ENCODE peak calls at places on chromosomes 11 and 22, in nine cellular contexts. U, P, C, O, Z, V, F, E and L are unnamed samples.

GRCh38 chr11:27466363-27466762 is 6.2 kb downstream of the LGR4 start:
- DNase-seq in C (no peak), O (no peak), U (no peak), P (no peak), V (no peak), Z (no peak), E (no peak), F (no peak), L (no peak)

GRCh38 chr11:26578998-26579635 is 7.1 kb upstream of the MUC15 start:
- DNase-seq in C (peak), F (no peak), U (no peak), E (no peak), V (no peak), Z (peak), P (no peak), O (no peak), L (peak)

GRCh38 chr11:10666556-10666955 is 27.0 kb downstream of the IRAG1 start:
- DNase-seq in Z (no peak), F (no peak), E (no peak), V (no peak), U (peak), C (peak), O (no peak), P (no peak), L (peak)

GRCh38 chr11:92401507-92401906 is 176.9 kb downstream of the FAT3 start:
- DNase-seq in C (no peak), Z (no peak), V (no peak), U (no peak), E (no peak), F (no peak), P (no peak), O (no peak), L (no peak)

GRCh38 chr11:48088682-48089050 is 108.3 kb downstream of the PTPRJ start:
- DNase-seq in U (no peak), F (no peak), C (no peak), Z (no peak), O (no peak), P (no peak), V (no peak), E (no peak), L (no peak)

GRCh38 chr11:86120807-86121206 is 51.9 kb upstream of the PICALM start:
- DNase-seq in F (no peak), C (no peak), U (no peak), E (no peak), V (no peak), P (no peak), Z (no peak), O (no peak), L (no peak)

GRCh38 chr22:26763633-26764295 is 106.4 kb downstream of the MIAT start:
- DNase-seq in F (no peak), O (no peak), P (no peak), E (no peak), Z (peak), U (peak), C (peak), V (no peak), L (peak)

GRCh38 chr11:66607126-66607834 is 9.2 kb upstream of the RBM14 start:
- DNase-seq in C (peak), O (no peak), E (no peak), V (no peak), F (peak), P (no peak), U (peak), Z (peak), L (peak)

GRCh38 chr11:79363861-79364378 is 76.9 kb downstream of the TENM4 start:
- DNase-seq in V (no peak), P (no peak), C (peak), F (no peak), E (no peak), U (no peak), Z (no peak), O (no peak), L (no peak)

GRCh38 chr11:96337541-96338530 is 5.2 kb downstream of the MAML2 start:
- DNase-seq in F (no peak), V (no peak), C (peak), O (no peak), P (no peak), Z (peak), E (peak), U (no peak), L (peak)

GRCh38 chr11:1360181-1360834 is 29.4 kb upstream of the BRSK2 start:
- DNase-seq in F (no peak), P (no peak), Z (no peak), O (no peak), V (no peak), U (no peak), E (no peak), C (no peak), L (no peak)

GRCh38 chr11:8593935-8594909 is at the start of gene STK33:
- DNase-seq in V (peak), E (no peak), P (peak), O (no peak), Z (peak), C (no peak), U (no peak), F (peak), L (no peak)

GRCh38 chr11:127653071-127653470 is 652.5 kb upstream of the KIRREL3 start:
- DNase-seq in E (no peak), Z (no peak), C (no peak), O (no peak), P (no peak), V (no peak), F (no peak), U (no peak), L (no peak)

GRCh38 chr22:45225732-45226560 is 14.7 kb downstream of the KIAA0930 start:
- DNase-seq in E (peak), F (no peak), P (no peak), C (peak), O (no peak), V (no peak), U (no peak), Z (peak), L (peak)

GRCh38 chr22:41387341-41387740 is 5.6 kb downstream of the TEF start:
- DNase-seq in P (peak), F (no peak), V (no peak), U (no peak), C (no peak), Z (no peak), O (no peak), E (no peak), L (no peak)

GRCh38 chr11:120106354-120106753 is 31.6 kb downstream of the TRIM29 start:
- DNase-seq in F (no peak), P (no peak), O (no peak), C (no peak), E (no peak), Z (no peak), V (no peak), U (no peak), L (no peak)

GRCh38 chr11:61118004-61118403 is 15.7 kb downstream of the CD5 start:
- DNase-seq in V (no peak), U (no peak), F (no peak), O (no peak), Z (no peak), C (no peak), P (no peak), E (no peak), L (no peak)

GRCh38 chr11:13637125-13638119 is 31.0 kb upstream of the FAR1 start:
- DNase-seq in P (no peak), C (no peak), O (no peak), V (no peak), E (no peak), F (no peak), Z (no peak), U (no peak), L (no peak)

GRCh38 chr11:66264893-66265292 is 3.5 kb upstream of the RAB1B start:
- DNase-seq in P (no peak), O (peak), E (peak), F (no peak), U (no peak), V (no peak), Z (no peak), C (no peak), L (no peak)

GRCh38 chr11:116073854-116074837 is 569.9 kb upstream of the CADM1 start:
- DNase-seq in V (peak), U (no peak), E (peak), F (peak), Z (no peak), C (peak), O (no peak), P (no peak), L (no peak)

GRCh38 chr11:81644239-81644840 is 1089.3 kb downstream of the FAM181B start:
- DNase-seq in C (peak), Z (peak), F (no peak), P (no peak), O (peak), U (peak), V (peak), E (peak), L (peak)

GRCh38 chr11:23976776-23977380 is 520.0 kb upstream of the LUZP2 start:
- DNase-seq in E (no peak), U (no peak), Z (peak), C (peak), P (no peak), V (no peak), F (no peak), O (no peak), L (peak)

GRCh38 chr11:70068345-70068744 is 9.8 kb upstream of the ANO1 start:
- DNase-seq in C (no peak), O (no peak), E (no peak), F (no peak), U (no peak), P (no peak), Z (no peak), V (no peak), L (no peak)

GRCh38 chr22:38570841-38571364 is 920 bp upstream of the DMC1 start:
- DNase-seq in O (peak), E (peak), C (peak), F (peak), P (peak), V (no peak), Z (peak), U (no peak), L (peak)
- TF ChIP-seq CTCF in O (peak), E (no peak), C (peak), F (no peak), P (no peak), V (peak), Z (peak), U (peak), L (peak)

DNA sequence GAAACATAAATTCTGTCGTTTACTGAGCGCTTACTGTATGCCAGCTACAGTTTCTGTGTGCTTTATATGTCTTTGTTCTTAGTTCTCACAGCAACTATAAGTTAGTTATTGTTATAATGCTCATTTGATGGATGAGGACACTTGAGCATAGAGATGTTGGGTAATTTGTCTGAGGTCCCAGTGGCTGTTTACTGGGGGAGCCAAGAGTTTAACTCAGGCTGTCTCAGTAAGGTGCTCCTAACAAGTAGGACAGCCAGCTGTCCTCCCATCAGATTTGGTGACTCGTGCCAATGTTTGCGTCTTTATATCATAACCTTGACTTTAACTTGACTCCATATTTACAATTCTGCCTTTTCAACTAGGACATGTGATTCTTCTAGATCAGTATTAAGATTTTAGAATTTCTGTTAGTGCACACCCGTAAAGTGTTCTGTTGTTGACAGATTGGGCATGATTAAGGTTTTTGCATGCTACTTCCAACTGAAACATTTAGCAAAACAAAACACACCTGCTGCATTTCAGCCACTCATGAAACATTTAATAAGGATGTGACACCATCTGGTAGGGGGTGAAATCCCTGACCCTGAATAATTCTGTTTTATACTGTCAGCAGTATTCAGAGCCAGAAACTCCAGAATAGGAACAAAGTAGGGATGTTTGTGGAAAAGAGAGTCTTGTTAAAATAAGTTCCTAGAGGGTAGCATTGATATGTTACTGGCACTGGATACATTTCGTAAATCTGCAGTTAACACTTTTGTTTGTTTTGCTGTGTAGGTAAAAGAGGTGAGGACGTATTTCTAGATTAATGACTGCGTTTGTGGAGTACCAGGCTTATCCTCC is 1.9 kb downstream of the REXO2 start:
- DNase-seq in U (no peak), V (no peak), F (no peak), E (peak), C (no peak), O (peak), Z (peak), P (no peak), L (peak)
- H3K4me3 ChIP-seq in U (peak), V (no peak), F (no peak), E (peak), C (peak), O (peak), Z (peak), P (peak), L (peak)

DNA sequence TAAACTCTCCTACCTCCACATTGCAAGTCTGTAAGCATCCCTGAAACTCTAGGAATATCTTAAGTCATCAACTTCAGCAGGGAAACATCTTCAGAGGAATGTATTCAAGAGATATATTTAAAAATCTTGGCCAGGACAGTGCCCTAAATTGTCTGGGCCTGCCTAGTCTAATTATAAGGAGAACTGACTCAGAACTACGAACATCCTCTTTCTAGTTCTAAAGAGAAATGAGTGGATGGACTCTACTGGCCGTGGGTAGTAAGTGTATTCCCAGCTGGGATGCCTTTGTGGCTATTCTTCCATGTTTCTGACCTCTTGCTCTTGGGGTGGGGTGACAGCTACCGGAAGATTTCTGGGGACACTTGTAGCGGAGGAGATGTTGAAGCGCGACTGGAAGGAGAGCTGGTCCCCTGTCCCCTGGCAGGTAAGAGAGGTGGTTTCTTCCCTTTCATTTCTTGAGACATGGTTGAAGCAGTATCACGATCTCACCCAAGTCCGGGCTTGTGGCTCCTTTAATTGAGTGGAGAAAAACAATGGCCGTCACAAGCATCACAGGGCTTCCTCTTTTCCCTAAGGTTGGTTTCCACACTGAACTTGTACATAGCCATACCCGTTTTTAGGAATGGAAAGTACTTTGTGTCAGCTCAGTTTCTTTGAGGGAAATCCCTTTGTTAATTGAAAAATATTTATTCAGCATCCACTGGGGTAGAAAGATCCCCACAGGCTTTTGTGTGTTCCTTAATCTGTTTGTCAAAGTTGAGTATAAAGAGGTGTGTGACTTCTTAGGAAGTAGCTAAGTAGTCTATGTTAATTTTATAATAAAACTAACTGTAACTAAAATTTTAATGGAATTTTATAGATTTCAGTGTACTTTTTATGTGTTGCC is 97.7 kb upstream of the SORL1-AS1 start:
- DNase-seq in V (no peak), E (no peak), O (no peak), U (no peak), F (no peak), C (no peak), Z (no peak), P (no peak), L (no peak)
- TF ChIP-seq CTCF in V (no peak), E (no peak), O (no peak), U (no peak), F (no peak), C (no peak), Z (no peak), P (no peak), L (no peak)

GRCh38 chr11:73902303-73902702 is 25.5 kb downstream of the PAAF1 start:
- DNase-seq in O (no peak), V (no peak), P (no peak), F (no peak), E (no peak), Z (no peak), U (no peak), C (no peak), L (no peak)

GRCh38 chr11:73912045-73912444 is 35.2 kb downstream of the PAAF1 start:
- DNase-seq in U (no peak), V (no peak), P (no peak), E (no peak), C (no peak), F (no peak), O (no peak), Z (no peak), L (no peak)

DNA sequence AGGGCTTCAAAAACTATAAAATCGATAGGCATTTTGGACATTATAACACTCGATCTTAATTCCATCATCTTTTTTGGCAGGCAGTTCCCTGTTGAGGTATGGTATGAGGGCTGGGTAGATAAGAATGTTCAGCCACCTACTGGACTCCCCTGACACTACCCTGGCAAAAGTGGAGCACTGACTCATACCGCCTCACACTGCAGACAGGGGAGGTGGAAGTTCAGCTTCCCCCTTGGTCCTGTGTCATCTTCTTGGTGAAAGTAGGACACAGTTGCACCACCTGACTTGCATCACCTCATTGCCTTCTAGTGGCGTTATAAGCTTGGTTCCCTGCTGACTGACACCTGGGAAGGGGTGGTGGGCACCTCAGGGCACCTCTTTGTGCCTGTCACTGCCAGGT is 30.4 kb downstream of the PAAF1 start:
- DNase-seq in C (peak), F (peak), Z (peak), U (peak), O (no peak), V (no peak), E (peak), P (no peak), L (peak)
- H3K4me3 ChIP-seq in C (no peak), F (no peak), Z (no peak), U (no peak), O (no peak), V (no peak), E (no peak), P (no peak), L (no peak)

GRCh38 chr11:113262594-113262993 is 51.8 kb upstream of the TTC12 start:
- DNase-seq in V (no peak), Z (no peak), U (no peak), E (no peak), F (no peak), P (no peak), O (no peak), C (no peak), L (no peak)

GRCh38 chr11:113260541-113260940 is 53.8 kb upstream of the TTC12 start:
- DNase-seq in V (no peak), C (no peak), U (no peak), F (no peak), Z (no peak), E (no peak), O (no peak), P (no peak), L (no peak)

GRCh38 chr11:113263458-113264095 is 50.8 kb upstream of the TTC12 start:
- DNase-seq in E (no peak), V (no peak), P (no peak), C (no peak), F (no peak), U (no peak), Z (no peak), O (no peak), L (no peak)

GRCh38 chr11:113260096-113260425 is 54.3 kb upstream of the TTC12 start:
- DNase-seq in P (no peak), O (no peak), E (no peak), C (no peak), U (no peak), F (no peak), V (no peak), Z (no peak), L (no peak)

DNA sequence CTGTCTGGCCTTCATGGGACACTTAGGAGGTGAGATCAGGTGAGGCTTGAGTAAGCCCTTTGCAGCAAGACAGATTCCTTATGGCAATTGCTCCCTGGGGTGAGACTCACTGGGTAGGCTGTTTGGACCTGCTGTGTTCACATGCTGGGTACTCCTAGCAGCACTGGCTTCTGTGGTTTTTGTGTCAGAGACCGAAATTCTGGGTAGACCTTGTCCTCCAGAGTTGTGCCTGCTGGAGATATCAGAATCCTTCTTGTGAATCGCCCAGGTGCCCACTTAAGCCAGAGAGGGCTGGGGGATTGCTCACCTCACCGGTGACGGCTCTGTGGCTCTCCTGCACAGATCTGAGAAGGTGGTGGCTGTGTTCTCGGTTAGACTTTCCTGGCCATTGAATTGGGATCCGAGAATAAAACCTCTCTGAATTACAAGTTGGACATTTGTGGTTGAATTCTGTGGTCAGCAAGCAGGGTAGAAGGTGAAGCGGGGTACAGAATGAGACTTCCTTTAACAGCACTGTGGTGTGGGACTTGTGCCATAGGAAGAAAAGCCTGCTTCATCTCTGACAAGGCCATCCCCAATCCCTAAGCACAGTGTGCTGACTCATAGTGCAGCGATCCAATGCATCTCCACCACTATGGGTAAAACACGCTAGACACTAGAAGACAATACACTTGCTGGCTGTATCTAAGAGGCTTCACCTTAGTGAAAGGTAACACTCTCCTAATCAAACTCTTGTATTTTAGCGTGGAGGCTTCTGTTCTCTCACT is 52.5 kb upstream of the TTC12 start:
- DNase-seq in V (no peak), U (no peak), O (no peak), P (no peak), F (no peak), Z (peak), E (peak), C (no peak), L (peak)
- TF ChIP-seq CTCF in V (no peak), U (no peak), O (no peak), P (no peak), F (no peak), Z (no peak), E (no peak), C (no peak), L (no peak)

GRCh38 chr11:3867209-3868071 is 12.0 kb downstream of the STIM1 start:
- DNase-seq in C (peak), U (peak), Z (peak), P (no peak), O (peak), V (peak), F (peak), E (no peak), L (peak)
- H3K4me3 ChIP-seq in C (no peak), U (no peak), Z (no peak), P (no peak), O (no peak), V (peak), F (no peak), E (no peak), L (no peak)

GRCh38 chr22:35367331-35367886 is 13.5 kb upstream of the HMOX1 start:
- DNase-seq in O (peak), V (no peak), C (no peak), Z (no peak), F (no peak), P (no peak), E (peak), U (no peak), L (no peak)
- TF ChIP-seq CTCF in O (peak), V (peak), C (no peak), Z (no peak), F (no peak), P (no peak), E (no peak), U (no peak), L (no peak)